ENCODE peak calls at places on chromosomes 3 and 15, in seven cellular contexts. D, U, X, F, S, L and Q are unnamed samples.
A peak's percentile ranks its signal among the peaks of the same experiment; 100 is the strongest.

GRCh38 chr15:67080118-67080899 is 14.9 kb downstream of the SMAD3 start:
- DNase-seq in D (no peak), U (no peak), X (no peak), F (no peak), S (no peak), L (no peak), Q (no peak)

GRCh38 chr15:39191871-39192281 is 389.0 kb upstream of the THBS1 start:
- DNase-seq in D (no peak), U (no peak), X (no peak), F (no peak), S (no peak), L (no peak), Q (no peak)

GRCh38 chr3:44055951-44056350 is 185.7 kb upstream of the TOPAZ1 start:
- DNase-seq in D (no peak), U (no peak), X (no peak), F (no peak), S (no peak), L (no peak), Q (no peak)

GRCh38 chr15:72155021-72155621 is 36.9 kb downstream of the SENP8 start:
- DNase-seq in D (no peak), U (no peak), X (no peak), F (peak; percentile 89), S (peak; percentile 85), L (no peak), Q (no peak)

GRCh38 chr3:194395767-194396527 is 3.1 kb downstream of the GP5 start:
- DNase-seq in D (peak; percentile 23), U (peak; percentile 22), X (peak; percentile 43), F (no peak), S (peak; percentile 50), L (peak; percentile 77), Q (peak; percentile 32)

GRCh38 chr3:45760878-45761711 is 35.2 kb downstream of the SLC6A20 start:
- DNase-seq in D (peak; percentile 17), U (peak; percentile 18), X (no peak), F (peak; percentile 42), S (peak; percentile 48), L (peak; percentile 21), Q (no peak)

GRCh38 chr3:106593381-106593780 is 724.6 kb upstream of the CBLB start:
- DNase-seq in D (no peak), U (no peak), X (no peak), F (no peak), S (no peak), L (no peak), Q (no peak)

GRCh38 chr3:52781741-52782140 is 4.3 kb downstream of the ITIH1 start:
- DNase-seq in D (no peak), U (no peak), X (no peak), F (no peak), S (no peak), L (no peak), Q (no peak)

GRCh38 chr15:41801185-41801584 is 26.7 kb upstream of the JMJD7 start:
- DNase-seq in D (no peak), U (no peak), X (no peak), F (no peak), S (no peak), L (no peak), Q (no peak)

GRCh38 chr15:47374222-47374621 is 343.1 kb upstream of the SEMA6D start:
- DNase-seq in D (no peak), U (no peak), X (no peak), F (no peak), S (peak; percentile 86), L (no peak), Q (no peak)

GRCh38 chr3:129063841-129064482 is 3.4 kb downstream of the GP9 start:
- DNase-seq in D (no peak), U (no peak), X (no peak), F (no peak), S (peak; percentile 38), L (no peak), Q (no peak)

GRCh38 chr3:182105875-182106274 is 394.1 kb downstream of the SOX2 start:
- DNase-seq in D (no peak), U (no peak), X (no peak), F (no peak), S (no peak), L (no peak), Q (no peak)